ENCODE peak calls at places on chromosomes 4 and X, in four cellular contexts. W is fibroblast of gingiva; A is HCT116; P is stimulated activated CD4-positive, alpha-beta T cell treated with anti-CD3 and anti-CD28 coated beads, Interleukin-4, amount 100 ng/mL, for 48 hours. K is an unnamed sample.
A peak's percentile ranks its signal among the peaks of the same experiment; 100 is the strongest.

GRCh38 chrX:85836868-85837267 is 210.5 kb downstream of the CHM start:
- DNase-seq in W (peak; percentile 45), A (no peak), P (no peak), K (no peak)

GRCh38 chr4:143558286-143558685 is 44.8 kb downstream of the SMARCA5 start:
- DNase-seq in W (no peak), A (no peak), P (no peak), K (no peak)

GRCh38 chrX:153688900-153689590 is 1.3 kb downstream of the SLC6A8 start:
- DNase-seq in W (peak; percentile 56), A (no peak), P (no peak), K (no peak)

GRCh38 chrX:105745863-105746262 is 76.5 kb upstream of the NRK start:
- DNase-seq in W (no peak), A (no peak), P (no peak), K (no peak)

GRCh38 chr4:13162886-13163285 is 321.3 kb downstream of the RAB28 start:
- DNase-seq in W (no peak), A (no peak), P (no peak), K (no peak)

GRCh38 chrX:104707572-104707971 is 141.6 kb downstream of the IL1RAPL2 start:
- DNase-seq in W (no peak), A (no peak), P (no peak), K (no peak)

GRCh38 chr4:125728568-125728967 is 413.8 kb downstream of the FAT4 start:
- DNase-seq in W (peak; percentile 87), A (no peak), P (no peak), K (no peak)

GRCh38 chr4:3416821-3417221 is 24.9 kb upstream of the HGFAC start:
- DNase-seq in W (no peak), A (no peak), P (no peak), K (no peak)

GRCh38 chr4:81754169-81754568 is 282.5 kb upstream of the RASGEF1B start:
- DNase-seq in W (no peak), A (no peak), P (no peak), K (no peak)

GRCh38 chr4:163663454-163664225 is 169.2 kb downstream of the TMA16 start:
- DNase-seq in W (no peak), A (no peak), P (no peak), K (no peak)

GRCh38 chrX:138128025-138128671 is 562.2 kb downstream of the ZIC3 start:
- DNase-seq in W (no peak), A (peak; percentile 1), P (no peak), K (peak; percentile 3)

GRCh38 chr4:139633661-139634060 is 32.0 kb upstream of the MGST2 start:
- DNase-seq in W (peak; percentile 26), A (no peak), P (no peak), K (no peak)

GRCh38 chrX:119015407-119016242 is 41.2 kb downstream of the LONRF3 start:
- DNase-seq in W (peak; percentile 42), A (peak; percentile 35), P (peak; percentile 25), K (no peak)

GRCh38 chr4:18464160-18464559 is 442.6 kb upstream of the LCORL start:
- DNase-seq in W (no peak), A (no peak), P (no peak), K (no peak)

GRCh38 chr4:105767579-105767978 is 59.0 kb downstream of the GSTCD start:
- DNase-seq in W (no peak), A (no peak), P (no peak), K (no peak)

GRCh38 chr4:186724861-186725419 is 1.3 kb upstream of the FAT1 start:
- DNase-seq in W (no peak), A (no peak), P (no peak), K (no peak)

GRCh38 chr4:128573781-128574508 is 235.6 kb upstream of the JADE1 start:
- DNase-seq in W (peak; percentile 32), A (no peak), P (no peak), K (no peak)

GRCh38 chrX:9071031-9071650 is 37.2 kb upstream of the FAM9B start:
- DNase-seq in W (no peak), A (no peak), P (no peak), K (no peak)

GRCh38 chr4:3847211-3847940 is 81.2 kb downstream of the ADRA2C start:
- DNase-seq in W (no peak), A (no peak), P (no peak), K (no peak)

GRCh38 chrX:102604327-102604726 is 5.0 kb downstream of the ARMCX5 start:
- DNase-seq in W (no peak), A (no peak), P (no peak), K (no peak)

GRCh38 chrX:71198066-71198465 is 25.0 kb upstream of the GJB1 start:
- DNase-seq in W (no peak), A (no peak), P (no peak), K (no peak)

GRCh38 chrX:136574548-136574947 is 42.5 kb downstream of the VGLL1 start:
- DNase-seq in W (no peak), A (no peak), P (no peak), K (no peak)

GRCh38 chrX:132272826-132273225 is 53.6 kb upstream of the RAP2C start:
- DNase-seq in W (no peak), A (no peak), P (no peak), K (no peak)

GRCh38 chr4:150280081-150280950 is 202.1 kb downstream of the DCLK2 start:
- DNase-seq in W (peak; percentile 69), A (no peak), P (no peak), K (no peak)

GRCh38 chrX:114999906-115000305 is 17.5 kb downstream of the IL13RA2 start:
- DNase-seq in W (no peak), A (no peak), P (no peak), K (no peak)

GRCh38 chr4:101556845-101557244 is 209.5 kb upstream of the PPP3CA start:
- DNase-seq in W (no peak), A (no peak), P (no peak), K (no peak)

GRCh38 chr4:29276150-29276549 is 1444.0 kb upstream of the PCDH7 start:
- DNase-seq in W (no peak), A (no peak), P (no peak), K (no peak)

GRCh38 chrX:151902813-151903591 is 9.7 kb upstream of the MAGEA4 start:
- DNase-seq in W (peak; percentile 84), A (peak; percentile 29), P (no peak), K (no peak)

GRCh38 chrX:149374751-149375150 is 130.4 kb downstream of the IDS start:
- DNase-seq in W (no peak), A (no peak), P (no peak), K (no peak)

GRCh38 chrX:133697656-133698055 is 282.4 kb upstream of the GPC4 start:
- DNase-seq in W (peak; percentile 1), A (no peak), P (no peak), K (no peak)

GRCh38 chr4:102832667-102833066 is 5.3 kb upstream of the UBE2D3 start:
- DNase-seq in W (no peak), A (no peak), P (no peak), K (no peak)

GRCh38 chr4:7872264-7872771 is 67.3 kb downstream of the AFAP1 start:
- DNase-seq in W (peak; percentile 98), A (no peak), P (no peak), K (no peak)

GRCh38 chrX:30865020-30865419 is 24.0 kb downstream of the TAB3 start:
- DNase-seq in W (no peak), A (no peak), P (no peak), K (no peak)

GRCh38 chr4:35250771-35251170 is 993.5 kb downstream of the ARAP2 start:
- DNase-seq in W (no peak), A (no peak), P (no peak), K (no peak)